ENCODE peak calls at places on chromosomes 4 and X, in six cellular contexts. One of them, this sample, is unnamed.

GRCh38 chrX:40780123-40780522 is 44.8 kb upstream of the MED14 start:
- DNase-seq in dermis blood vessel endothelial cell: no peak
- DNase-seq in uterus: no peak
- DNase-seq in erythroblast: no peak
- DNase-seq in activated gamma-delta T cell: no peak
- DNase-seq in CD4-positive, alpha-beta memory T cell: no peak
- DNase-seq in this sample: no peak

GRCh38 chr4:107913283-107913899 is 18.0 kb upstream of the CYP2U1 start:
- DNase-seq in uterus: peak
- DNase-seq in activated gamma-delta T cell: no peak
- DNase-seq in CD4-positive, alpha-beta memory T cell: peak
- DNase-seq in erythroblast: peak
- DNase-seq in dermis blood vessel endothelial cell: peak
- DNase-seq in this sample: no peak

GRCh38 chrX:368811-369562 is 17.7 kb downstream of the PPP2R3B start:
- DNase-seq in CD4-positive, alpha-beta memory T cell: no peak
- DNase-seq in erythroblast: no peak
- DNase-seq in dermis blood vessel endothelial cell: no peak
- DNase-seq in uterus: no peak
- DNase-seq in activated gamma-delta T cell: no peak
- DNase-seq in this sample: no peak

GRCh38 chr4:185304944-185305690 is 90.6 kb downstream of the LRP2BP start:
- DNase-seq in activated gamma-delta T cell: no peak
- DNase-seq in CD4-positive, alpha-beta memory T cell: peak
- DNase-seq in erythroblast: peak
- DNase-seq in uterus: no peak
- DNase-seq in dermis blood vessel endothelial cell: peak
- DNase-seq in this sample: no peak

GRCh38 chr4:125849869-125850268 is 535.1 kb downstream of the FAT4 start:
- DNase-seq in CD4-positive, alpha-beta memory T cell: no peak
- DNase-seq in uterus: no peak
- DNase-seq in activated gamma-delta T cell: no peak
- DNase-seq in erythroblast: no peak
- DNase-seq in dermis blood vessel endothelial cell: no peak
- DNase-seq in this sample: no peak

GRCh38 chr4:70613893-70614572 is 14.5 kb upstream of the ENAM start:
- DNase-seq in activated gamma-delta T cell: no peak
- DNase-seq in CD4-positive, alpha-beta memory T cell: no peak
- DNase-seq in erythroblast: no peak
- DNase-seq in uterus: no peak
- DNase-seq in dermis blood vessel endothelial cell: no peak
- DNase-seq in this sample: no peak

GRCh38 chrX:111854778-111855490 is 21.0 kb upstream of the TRPC5OS start:
- DNase-seq in activated gamma-delta T cell: no peak
- DNase-seq in CD4-positive, alpha-beta memory T cell: no peak
- DNase-seq in dermis blood vessel endothelial cell: no peak
- DNase-seq in erythroblast: no peak
- DNase-seq in uterus: no peak
- DNase-seq in this sample: no peak

GRCh38 chr4:98950925-98951324 is 22.0 kb upstream of the EIF4E start:
- DNase-seq in CD4-positive, alpha-beta memory T cell: no peak
- DNase-seq in dermis blood vessel endothelial cell: peak
- DNase-seq in activated gamma-delta T cell: no peak
- DNase-seq in erythroblast: no peak
- DNase-seq in uterus: no peak
- DNase-seq in this sample: no peak

GRCh38 chr4:184695178-184695896 is 38.6 kb downstream of the CENPU start:
- DNase-seq in erythroblast: no peak
- DNase-seq in CD4-positive, alpha-beta memory T cell: no peak
- DNase-seq in dermis blood vessel endothelial cell: no peak
- DNase-seq in activated gamma-delta T cell: no peak
- DNase-seq in uterus: no peak
- DNase-seq in this sample: no peak

GRCh38 chr4:88897180-88897579 is 159.8 kb downstream of the FAM13A start:
- DNase-seq in activated gamma-delta T cell: no peak
- DNase-seq in dermis blood vessel endothelial cell: no peak
- DNase-seq in uterus: no peak
- DNase-seq in CD4-positive, alpha-beta memory T cell: no peak
- DNase-seq in erythroblast: no peak
- DNase-seq in this sample: no peak

GRCh38 chrX:38811515-38812239 is 10.4 kb downstream of the MID1IP1 start:
- DNase-seq in activated gamma-delta T cell: no peak
- DNase-seq in uterus: no peak
- DNase-seq in CD4-positive, alpha-beta memory T cell: peak
- DNase-seq in erythroblast: no peak
- DNase-seq in dermis blood vessel endothelial cell: no peak
- DNase-seq in this sample: no peak

GRCh38 chr4:151485541-151486131 is 76.7 kb downstream of the FHIP1A start:
- DNase-seq in uterus: no peak
- DNase-seq in CD4-positive, alpha-beta memory T cell: no peak
- DNase-seq in activated gamma-delta T cell: no peak
- DNase-seq in erythroblast: no peak
- DNase-seq in dermis blood vessel endothelial cell: no peak
- DNase-seq in this sample: no peak

GRCh38 chr4:106587558-106587957 is 219.0 kb upstream of the GIMD1 start:
- DNase-seq in uterus: no peak
- DNase-seq in activated gamma-delta T cell: no peak
- DNase-seq in dermis blood vessel endothelial cell: peak
- DNase-seq in CD4-positive, alpha-beta memory T cell: no peak
- DNase-seq in erythroblast: no peak
- DNase-seq in this sample: no peak

GRCh38 chr4:145722561-145722960 is 42.6 kb downstream of the C4orf51 start:
- DNase-seq in CD4-positive, alpha-beta memory T cell: no peak
- DNase-seq in dermis blood vessel endothelial cell: no peak
- DNase-seq in erythroblast: peak
- DNase-seq in uterus: no peak
- DNase-seq in activated gamma-delta T cell: no peak
- DNase-seq in this sample: no peak

GRCh38 chr4:29717658-29718057 is 1002.5 kb upstream of the PCDH7 start:
- DNase-seq in CD4-positive, alpha-beta memory T cell: no peak
- DNase-seq in uterus: no peak
- DNase-seq in erythroblast: no peak
- DNase-seq in dermis blood vessel endothelial cell: no peak
- DNase-seq in activated gamma-delta T cell: no peak
- DNase-seq in this sample: no peak

GRCh38 chr4:42152507-42153504 is at the start of gene BEND4:
- DNase-seq in erythroblast: no peak
- DNase-seq in activated gamma-delta T cell: no peak
- DNase-seq in CD4-positive, alpha-beta memory T cell: no peak
- DNase-seq in uterus: no peak
- DNase-seq in dermis blood vessel endothelial cell: no peak
- DNase-seq in this sample: no peak

GRCh38 chr4:104677122-104677521 is 182.4 kb upstream of the CXXC4 start:
- DNase-seq in activated gamma-delta T cell: no peak
- DNase-seq in CD4-positive, alpha-beta memory T cell: no peak
- DNase-seq in erythroblast: no peak
- DNase-seq in dermis blood vessel endothelial cell: no peak
- DNase-seq in uterus: no peak
- DNase-seq in this sample: no peak

GRCh38 chrX:104618106-104618895 is 52.3 kb downstream of the IL1RAPL2 start:
- DNase-seq in erythroblast: no peak
- DNase-seq in activated gamma-delta T cell: no peak
- DNase-seq in CD4-positive, alpha-beta memory T cell: no peak
- DNase-seq in uterus: no peak
- DNase-seq in dermis blood vessel endothelial cell: no peak
- DNase-seq in this sample: no peak

GRCh38 chr4:26020083-26020668 is 106.2 kb downstream of the SMIM20 start:
- DNase-seq in erythroblast: no peak
- DNase-seq in activated gamma-delta T cell: no peak
- DNase-seq in uterus: no peak
- DNase-seq in dermis blood vessel endothelial cell: peak
- DNase-seq in CD4-positive, alpha-beta memory T cell: peak
- DNase-seq in this sample: peak

GRCh38 chrX:312621-313331 is 5.8 kb downstream of the GTPBP6 start:
- DNase-seq in dermis blood vessel endothelial cell: no peak
- DNase-seq in uterus: no peak
- DNase-seq in CD4-positive, alpha-beta memory T cell: no peak
- DNase-seq in erythroblast: no peak
- DNase-seq in activated gamma-delta T cell: no peak
- DNase-seq in this sample: peak

GRCh38 chr4:67892905-67893304 is 9.1 kb upstream of the TMPRSS11D start:
- DNase-seq in dermis blood vessel endothelial cell: no peak
- DNase-seq in activated gamma-delta T cell: no peak
- DNase-seq in uterus: no peak
- DNase-seq in CD4-positive, alpha-beta memory T cell: no peak
- DNase-seq in erythroblast: no peak
- DNase-seq in this sample: no peak

GRCh38 chrX:42714981-42715688 is 62.8 kb downstream of the PPP1R2C start:
- DNase-seq in CD4-positive, alpha-beta memory T cell: peak
- DNase-seq in uterus: no peak
- DNase-seq in dermis blood vessel endothelial cell: no peak
- DNase-seq in activated gamma-delta T cell: no peak
- DNase-seq in erythroblast: no peak
- DNase-seq in this sample: no peak

GRCh38 chr4:40448875-40449274 is 113.7 kb downstream of the CHRNA9 start:
- DNase-seq in erythroblast: no peak
- DNase-seq in uterus: no peak
- DNase-seq in dermis blood vessel endothelial cell: no peak
- DNase-seq in activated gamma-delta T cell: no peak
- DNase-seq in CD4-positive, alpha-beta memory T cell: no peak
- DNase-seq in this sample: no peak

GRCh38 chrX:69031181-69031580 is 134.1 kb downstream of the PJA1 start:
- DNase-seq in CD4-positive, alpha-beta memory T cell: no peak
- DNase-seq in activated gamma-delta T cell: no peak
- DNase-seq in erythroblast: no peak
- DNase-seq in uterus: no peak
- DNase-seq in dermis blood vessel endothelial cell: peak
- DNase-seq in this sample: no peak

GRCh38 chrX:55487143-55487542 is 2.5 kb downstream of the USP51 start:
- DNase-seq in CD4-positive, alpha-beta memory T cell: no peak
- DNase-seq in activated gamma-delta T cell: no peak
- DNase-seq in dermis blood vessel endothelial cell: no peak
- DNase-seq in uterus: no peak
- DNase-seq in erythroblast: no peak
- DNase-seq in this sample: no peak

GRCh38 chr4:17688011-17688441 is 73.6 kb downstream of the MED28 start:
- DNase-seq in activated gamma-delta T cell: no peak
- DNase-seq in erythroblast: no peak
- DNase-seq in CD4-positive, alpha-beta memory T cell: no peak
- DNase-seq in dermis blood vessel endothelial cell: no peak
- DNase-seq in uterus: no peak
- DNase-seq in this sample: no peak

GRCh38 chr4:55184600-55185523 is 59.5 kb upstream of the KDR start:
- DNase-seq in activated gamma-delta T cell: no peak
- DNase-seq in dermis blood vessel endothelial cell: peak
- DNase-seq in CD4-positive, alpha-beta memory T cell: peak
- DNase-seq in uterus: no peak
- DNase-seq in erythroblast: peak
- DNase-seq in this sample: no peak

GRCh38 chr4:149521611-149522010 is 294.0 kb downstream of the IQCM start:
- DNase-seq in uterus: no peak
- DNase-seq in dermis blood vessel endothelial cell: no peak
- DNase-seq in activated gamma-delta T cell: no peak
- DNase-seq in CD4-positive, alpha-beta memory T cell: no peak
- DNase-seq in erythroblast: no peak
- DNase-seq in this sample: no peak

GRCh38 chr4:76571274-76571673 is 136.2 kb downstream of the SHROOM3 start:
- DNase-seq in dermis blood vessel endothelial cell: no peak
- DNase-seq in erythroblast: no peak
- DNase-seq in CD4-positive, alpha-beta memory T cell: no peak
- DNase-seq in uterus: no peak
- DNase-seq in activated gamma-delta T cell: no peak
- DNase-seq in this sample: no peak

GRCh38 chrX:71612256-71612655 is 6.1 kb downstream of the CXCR3 start:
- DNase-seq in CD4-positive, alpha-beta memory T cell: no peak
- DNase-seq in dermis blood vessel endothelial cell: peak
- DNase-seq in activated gamma-delta T cell: no peak
- DNase-seq in erythroblast: no peak
- DNase-seq in uterus: no peak
- DNase-seq in this sample: no peak